ENCODE peak calls at places on chromosome 16, in seven cellular contexts. X is body of pancreas, K is PC-9, I is fibroblast of lung, Z is sigmoid colon, T is upper lobe of right lung, C is PC-3. U is an unnamed sample. For H3K4me1 and H3K27me3, the result is how much of the 10 kb centered on the place peaks cover.

GRCh38 chr16:74936902-74937560 is 47.9 kb downstream of the WDR59 start:
- DNase-seq in X (peak), K (no peak), I (peak), Z (no peak), T (no peak), C (peak), U (no peak)

GRCh38 chr16:73794936-73795335 is 501.7 kb upstream of the PSMD7 start:
- DNase-seq in X (peak), K (no peak), I (peak), Z (peak), T (no peak), C (no peak), U (peak)

GRCh38 chr16:86567701-86568571 is 1.3 kb downstream of the FOXC2 start:
- DNase-seq in X (no peak), K (no peak), I (peak), Z (no peak), T (no peak), C (no peak), U (peak)

GRCh38 chr16:58336332-58337089 is 41.7 kb upstream of the PRSS54 start:
- DNase-seq in X (peak), K (peak), I (peak), Z (peak), T (peak), C (peak), U (peak)

GRCh38 chr16:15529673-15530072 is 95.3 kb downstream of the BMERB1 start:
- DNase-seq in X (no peak), K (no peak), I (no peak), Z (no peak), T (no peak), C (no peak), U (no peak)

GRCh38 chr16:67284699-67285646 is 5.6 kb downstream of the PLEKHG4 start:
- DNase-seq in X (peak), K (peak), I (no peak), Z (no peak), T (no peak), C (peak), U (no peak)

GRCh38 chr16:57619133-57619605 is 9.3 kb upstream of the ADGRG1 start:
- DNase-seq in X (no peak), K (no peak), I (no peak), Z (peak), T (no peak), C (no peak), U (no peak)

GRCh38 chr16:77500286-77500598 is 65.4 kb upstream of the ADAMTS18 start:
- DNase-seq in X (no peak), K (no peak), I (no peak), Z (no peak), T (no peak), C (no peak), U (no peak)

GRCh38 chr16:82991941-82992675 is 365.3 kb downstream of the CDH13 start:
- DNase-seq in X (no peak), K (no peak), I (no peak), Z (no peak), T (no peak), C (no peak), U (no peak)

GRCh38 chr16:86556576-86556975 is 1.5 kb upstream of the MTHFSD start:
- DNase-seq in X (no peak), K (no peak), I (no peak), Z (peak), T (no peak), C (no peak), U (no peak)

GRCh38 chr16:84281077-84281476 is 13.6 kb upstream of the WFDC1 start:
- DNase-seq in X (no peak), K (no peak), I (peak), Z (no peak), T (no peak), C (peak), U (no peak)

GRCh38 chr16:87541004-87541881 is 48.4 kb upstream of the ZCCHC14 start:
- DNase-seq in X (peak), K (no peak), I (peak), Z (no peak), T (no peak), C (peak), U (peak)

GRCh38 chr16:11681526-11681925 is 13.3 kb downstream of the SNN start:
- DNase-seq in X (no peak), K (no peak), I (no peak), Z (peak), T (peak), C (no peak), U (no peak)

GRCh38 chr16:58970775-58971174 is 236.7 kb upstream of the GOT2 start:
- DNase-seq in X (no peak), K (no peak), I (peak), Z (no peak), T (no peak), C (no peak), U (no peak)

GRCh38 chr16:67161595-67162058 is 1.9 kb downstream of the FBXL8 start:
- DNase-seq in X (no peak), K (no peak), I (no peak), Z (no peak), T (no peak), C (peak), U (peak)

GRCh38 chr16:63617990-63618763 is 1503.7 kb downstream of the CDH11 start:
- DNase-seq in X (peak), K (no peak), I (peak), Z (no peak), T (no peak), C (no peak), U (peak)

GRCh38 chr16:19595043-19595767 is 39.7 kb downstream of the VPS35L start:
- DNase-seq in X (peak), K (peak), I (peak), Z (no peak), T (no peak), C (peak), U (peak)

GRCh38 chr16:50974438-50975036 is 176.5 kb downstream of the SALL1 start:
- DNase-seq in X (peak), K (no peak), I (no peak), Z (no peak), T (no peak), C (no peak), U (no peak)

GRCh38 chr16:13390093-13390985 is 488.9 kb downstream of the SHISA9 start:
- DNase-seq in X (no peak), K (no peak), I (no peak), Z (no peak), T (no peak), C (no peak), U (no peak)

GRCh38 chr16:89564476-89565255 is 4.2 kb downstream of the RPL13 start:
- DNase-seq in X (no peak), K (peak), I (no peak), Z (no peak), T (no peak), C (no peak), U (no peak)

GRCh38 chr16:79972053-79972704 is 371.6 kb upstream of the MAF start:
- DNase-seq in X (no peak), K (no peak), I (no peak), Z (no peak), T (no peak), C (no peak), U (no peak)

GRCh38 chr16:69542974-69543373 is 22.8 kb upstream of the NFAT5 start:
- DNase-seq in X (no peak), K (no peak), I (peak), Z (no peak), T (no peak), C (peak), U (no peak)

GRCh38 chr16:57185446-57185944 is 344 bp downstream of the PSME3IP1 start:
- DNase-seq in X (peak), K (peak), I (peak), Z (peak), T (no peak), C (peak), U (peak)

GRCh38 chr16:53502331-53503269 is at the start of gene AKTIP:
- DNase-seq in X (peak), K (peak), I (peak), Z (peak), T (peak), C (peak), U (peak)

GRCh38 chr16:71771571-71771970 is 37.1 kb downstream of the AP1G1 start:
- DNase-seq in X (no peak), K (no peak), I (no peak), Z (no peak), T (no peak), C (peak), U (no peak)

GRCh38 chr16:75614247-75614897 is 8.7 kb downstream of the ADAT1 start:
- DNase-seq in X (no peak), K (no peak), I (peak), Z (no peak), T (no peak), C (peak), U (no peak)

GRCh38 chr16:51818342-51818944 is 667.4 kb upstream of the SALL1 start:
- DNase-seq in X (peak), K (no peak), I (peak), Z (no peak), T (no peak), C (peak), U (peak)

GRCh38 chr16:79600636-79601091 is at the start of gene MAF:
- DNase-seq in X (peak), K (no peak), I (peak), Z (peak), T (peak), C (peak), U (peak)

DNA sequence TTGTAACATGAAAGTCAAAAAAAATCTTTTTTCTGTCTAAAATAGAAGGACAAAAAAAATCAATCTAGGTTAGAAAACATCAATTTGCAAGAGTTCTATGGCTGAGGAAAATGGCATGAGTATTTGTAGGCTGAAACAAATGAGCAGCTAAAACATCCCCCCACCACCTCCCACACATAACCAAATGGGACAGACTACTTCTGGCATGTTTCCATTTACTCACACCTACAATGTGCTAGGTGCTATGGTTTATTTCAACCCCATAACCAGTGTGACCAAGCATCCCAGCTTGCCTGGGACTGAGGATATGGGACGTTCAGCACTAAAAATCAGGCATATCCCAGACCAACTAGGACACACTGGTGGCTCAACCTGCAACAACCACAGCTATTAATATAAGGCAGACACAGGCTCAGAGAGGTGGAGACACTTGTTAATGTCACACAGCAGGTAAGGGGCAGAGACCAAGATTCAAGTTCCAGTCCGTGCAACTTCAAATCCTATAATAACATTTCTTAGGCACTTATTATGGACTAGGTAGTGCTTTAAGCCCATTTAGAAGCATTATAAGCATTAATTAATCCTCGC is 96.0 kb downstream of the XYLT1 start:
- DNase-seq in X (no peak), K (no peak), I (no peak), Z (no peak), T (no peak), C (no peak), U (no peak)
- H3K4me1 ChIP-seq in X (under half), K (under half), I (under half), Z (half or more), T (under half), C (under half), U (under half)

DNA sequence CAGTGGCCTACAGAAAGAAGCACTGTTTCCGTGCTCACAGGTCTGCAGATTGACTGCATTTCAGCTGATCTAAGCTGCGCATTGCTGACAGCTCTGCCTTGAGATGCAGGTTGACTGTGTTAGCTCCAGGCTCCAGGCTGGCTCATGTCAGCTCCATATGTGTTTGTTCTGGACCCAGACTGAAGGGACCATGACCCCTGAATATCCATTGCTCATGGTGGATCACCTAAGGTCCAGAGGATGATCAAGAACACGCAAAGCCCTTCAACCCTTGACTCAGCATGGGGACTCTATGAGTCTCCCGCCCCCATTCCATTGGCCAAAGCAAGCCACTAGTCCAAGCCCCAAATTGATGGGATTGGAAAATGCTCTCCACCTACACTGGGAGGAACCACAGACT is 239.3 kb upstream of the C16orf82 start:
- DNase-seq in X (no peak), K (no peak), I (no peak), Z (no peak), T (no peak), C (no peak), U (no peak)
- H3K27me3 ChIP-seq in X (under half), K (under half), I (under half), Z (under half), T (under half), C (under half), U (half or more)

GRCh38 chr16:1001096-1001495 is 19.5 kb downstream of the SOX8 start:
- DNase-seq in X (no peak), K (no peak), I (no peak), Z (no peak), T (no peak), C (no peak), U (no peak)
- H3K4me3 ChIP-seq in X (no peak), K (no peak), I (no peak), Z (no peak), T (no peak), C (no peak), U (no peak)

GRCh38 chr16:23125277-23125676 is 24.0 kb downstream of the USP31 start:
- DNase-seq in X (no peak), K (no peak), I (no peak), Z (no peak), T (no peak), C (no peak), U (no peak)
- H3K4me1 ChIP-seq in X (under half), K (under half), I (under half), Z (half or more), T (under half), C (under half), U (half or more)

DNA sequence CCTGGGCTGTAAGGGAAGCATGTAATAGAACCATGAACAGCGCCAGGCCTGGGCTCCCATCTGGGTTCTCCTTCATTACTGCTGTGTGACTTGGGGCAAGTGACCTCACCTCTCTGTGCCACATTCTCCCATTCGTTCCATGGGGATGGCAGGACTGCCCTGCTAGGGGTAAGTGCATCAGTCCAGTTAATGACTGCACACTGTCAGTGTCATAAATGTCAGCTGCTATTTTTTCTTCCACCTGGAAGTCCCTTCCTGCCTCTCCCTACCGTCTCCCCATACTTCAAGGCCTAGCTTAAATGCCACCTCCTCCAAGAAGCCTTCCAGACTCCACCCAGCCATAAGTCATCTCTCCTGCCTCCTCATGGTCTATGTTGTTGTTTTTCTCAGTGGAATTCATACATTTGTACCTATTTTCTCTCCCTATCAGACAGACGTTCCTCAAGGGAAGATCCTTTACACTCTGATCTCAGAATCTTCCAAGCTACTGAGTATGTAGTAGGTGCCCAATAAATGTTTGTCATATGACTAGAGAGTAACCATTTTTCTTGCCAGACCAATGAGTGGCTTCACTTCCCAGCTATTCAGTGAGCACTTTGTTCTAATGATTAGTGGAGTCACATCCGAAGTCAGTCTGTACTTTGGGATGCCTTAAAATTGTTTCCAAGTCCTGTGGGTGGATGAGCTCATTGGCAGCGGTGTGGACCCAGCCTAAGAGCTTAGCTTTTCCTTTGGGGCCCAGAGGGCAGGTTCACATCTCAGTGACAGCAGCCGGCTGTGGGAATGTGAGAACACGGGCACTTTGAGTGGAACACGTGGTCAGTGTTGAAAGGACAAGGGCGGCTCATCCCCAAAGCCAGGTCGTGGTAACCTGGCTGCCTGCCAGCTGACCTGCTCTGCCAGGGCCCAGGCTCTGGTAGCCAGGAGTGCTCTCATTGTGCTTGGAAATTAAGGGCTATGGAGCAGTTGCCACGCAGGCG is 147.5 kb upstream of the GSE1 start:
- DNase-seq in X (no peak), K (peak), I (peak), Z (no peak), T (no peak), C (peak), U (peak)
- H3K27me3 ChIP-seq in X (under half), K (under half), I (under half), Z (under half), T (under half), C (under half), U (under half)

GRCh38 chr16:81784042-81784785 is 5.1 kb downstream of the PLCG2 start:
- DNase-seq in X (no peak), K (no peak), I (no peak), Z (no peak), T (no peak), C (no peak), U (no peak)

GRCh38 chr16:81778861-81779539 is at the start of gene PLCG2:
- DNase-seq in X (peak), K (peak), I (peak), Z (peak), T (peak), C (peak), U (peak)

GRCh38 chr16:81778231-81778630 is 860 bp upstream of the PLCG2 start:
- DNase-seq in X (no peak), K (no peak), I (no peak), Z (no peak), T (no peak), C (no peak), U (no peak)

GRCh38 chr16:81779540-81780320 is 639 bp downstream of the PLCG2 start:
- DNase-seq in X (peak), K (peak), I (no peak), Z (no peak), T (peak), C (no peak), U (peak)

GRCh38 chr16:81780350-81780749 is 1.3 kb downstream of the PLCG2 start:
- DNase-seq in X (no peak), K (no peak), I (no peak), Z (no peak), T (no peak), C (no peak), U (no peak)
- H3K4me3 ChIP-seq in X (no peak), K (no peak), I (no peak), Z (no peak), T (peak), C (no peak), U (peak)

GRCh38 chr16:68335175-68335574 is 24.4 kb downstream of the PRMT7 start:
- DNase-seq in X (no peak), K (no peak), I (no peak), Z (no peak), T (no peak), C (no peak), U (no peak)
- H3K4me1 ChIP-seq in X (under half), K (under half), I (under half), Z (under half), T (under half), C (under half), U (under half)

GRCh38 chr16:62035115-62036092 is 834 bp downstream of the CDH8 start:
- DNase-seq in X (no peak), K (no peak), I (no peak), Z (no peak), T (no peak), C (no peak), U (no peak)

GRCh38 chr16:62036101-62036806 is at the start of gene CDH8:
- DNase-seq in X (no peak), K (no peak), I (no peak), Z (no peak), T (peak), C (no peak), U (no peak)

GRCh38 chr16:62038225-62038624 is 2.0 kb upstream of the CDH8 start:
- DNase-seq in X (no peak), K (no peak), I (no peak), Z (no peak), T (no peak), C (peak), U (no peak)

GRCh38 chr16:62038646-62039045 is 2.4 kb upstream of the CDH8 start:
- DNase-seq in X (no peak), K (no peak), I (no peak), Z (no peak), T (no peak), C (no peak), U (no peak)

GRCh38 chr16:62036807-62037135 is 533 bp upstream of the CDH8 start:
- DNase-seq in X (no peak), K (no peak), I (no peak), Z (no peak), T (no peak), C (no peak), U (no peak)
- H3K27me3 ChIP-seq in X (under half), K (under half), I (under half), Z (under half), T (under half), C (under half), U (half or more)

GRCh38 chr16:10594312-10594950 is 14.0 kb upstream of the EMP2 start:
- DNase-seq in X (no peak), K (peak), I (no peak), Z (no peak), T (peak), C (peak), U (no peak)
- H3K4me3 ChIP-seq in X (no peak), K (no peak), I (no peak), Z (no peak), T (no peak), C (no peak), U (no peak)

GRCh38 chr16:28936784-28937155 is 5.0 kb downstream of the CD19 start:
- DNase-seq in X (no peak), K (no peak), I (no peak), Z (no peak), T (no peak), C (no peak), U (no peak)

GRCh38 chr16:28935333-28935732 is 3.6 kb downstream of the CD19 start:
- DNase-seq in X (no peak), K (no peak), I (no peak), Z (no peak), T (no peak), C (no peak), U (no peak)

GRCh38 chr16:28937222-28937876 is 5.6 kb downstream of the CD19 start:
- DNase-seq in X (no peak), K (no peak), I (no peak), Z (no peak), T (no peak), C (no peak), U (no peak)

GRCh38 chr16:28938721-28939120 is 7.0 kb downstream of the CD19 start:
- DNase-seq in X (no peak), K (no peak), I (no peak), Z (no peak), T (no peak), C (no peak), U (no peak)

GRCh38 chr16:28935924-28936783 is 4.4 kb downstream of the CD19 start:
- DNase-seq in X (peak), K (peak), I (peak), Z (peak), T (peak), C (peak), U (peak)
- H3K4me1 ChIP-seq in X (under half), K (under half), I (under half), Z (under half), T (under half), C (under half), U (under half)